ENCODE peak calls at places on chromosome 20, in five cellular contexts. One of them, this sample, is unnamed.

GRCh38 chr20:62822788-62823651 is 6.2 kb downstream of the COL9A3 start:
- DNase-seq in HCT116: peak; percentile 85
- DNase-seq in GM12878: no peak
- DNase-seq in K562: peak; percentile 95
- DNase-seq in HepG2: peak; percentile 98
- DNase-seq in this sample: peak; percentile 89

GRCh38 chr20:60899320-60899719 is 352.7 kb upstream of the CDH4 start:
- DNase-seq in HCT116: no peak
- DNase-seq in K562: no peak
- DNase-seq in GM12878: no peak
- DNase-seq in HepG2: no peak
- DNase-seq in this sample: no peak

GRCh38 chr20:31594558-31595379 is 10.3 kb upstream of the ID1 start:
- DNase-seq in GM12878: no peak
- DNase-seq in K562: no peak
- DNase-seq in HCT116: no peak
- DNase-seq in HepG2: peak; percentile 97
- DNase-seq in this sample: no peak

GRCh38 chr20:36563415-36563814 is 10.0 kb upstream of the TGIF2 start:
- DNase-seq in GM12878: no peak
- DNase-seq in HepG2: no peak
- DNase-seq in K562: no peak
- DNase-seq in HCT116: no peak
- DNase-seq in this sample: no peak

GRCh38 chr20:31841928-31842327 is 3.5 kb downstream of the FOXS1 start:
- DNase-seq in HepG2: peak; percentile 38
- DNase-seq in HCT116: no peak
- DNase-seq in K562: peak; percentile 37
- DNase-seq in GM12878: no peak
- DNase-seq in this sample: no peak

GRCh38 chr20:44324343-44324742 is 12.5 kb upstream of the R3HDML start:
- DNase-seq in GM12878: no peak
- DNase-seq in HCT116: no peak
- DNase-seq in HepG2: no peak
- DNase-seq in K562: no peak
- DNase-seq in this sample: no peak

GRCh38 chr20:641516-641913 is 11.5 kb downstream of the SRXN1 start:
- DNase-seq in GM12878: no peak
- DNase-seq in HepG2: peak; percentile 85
- DNase-seq in K562: peak; percentile 53
- DNase-seq in HCT116: no peak
- DNase-seq in this sample: peak; percentile 88

GRCh38 chr20:52779125-52779524 is 193.0 kb upstream of the TSHZ2 start:
- DNase-seq in HepG2: no peak
- DNase-seq in GM12878: no peak
- DNase-seq in K562: no peak
- DNase-seq in HCT116: no peak
- DNase-seq in this sample: no peak

GRCh38 chr20:49140834-49141233 is 47.3 kb downstream of the STAU1 start:
- DNase-seq in HepG2: no peak
- DNase-seq in K562: no peak
- DNase-seq in GM12878: no peak
- DNase-seq in HCT116: no peak
- DNase-seq in this sample: no peak

GRCh38 chr20:35344354-35344837 is 52.2 kb upstream of the FAM83C start:
- DNase-seq in K562: peak; percentile 93
- DNase-seq in HCT116: no peak
- DNase-seq in HepG2: peak; percentile 92
- DNase-seq in GM12878: no peak
- DNase-seq in this sample: peak; percentile 37

GRCh38 chr20:11687546-11688292 is 230.0 kb upstream of the BTBD3 start:
- DNase-seq in HCT116: no peak
- DNase-seq in GM12878: no peak
- DNase-seq in HepG2: peak; percentile 84
- DNase-seq in K562: no peak
- DNase-seq in this sample: no peak

GRCh38 chr20:61886721-61887658 is 178.7 kb downstream of the TAF4 start:
- DNase-seq in HCT116: peak; percentile 23
- DNase-seq in K562: peak; percentile 56
- DNase-seq in HepG2: peak; percentile 53
- DNase-seq in GM12878: no peak
- DNase-seq in this sample: peak; percentile 82

GRCh38 chr20:4065405-4065841 is 50.1 kb upstream of the RNF24 start:
- DNase-seq in HCT116: no peak
- DNase-seq in GM12878: no peak
- DNase-seq in K562: no peak
- DNase-seq in HepG2: no peak
- DNase-seq in this sample: no peak

GRCh38 chr20:12482661-12483060 is 526.1 kb upstream of the SPTLC3 start:
- DNase-seq in K562: no peak
- DNase-seq in HCT116: no peak
- DNase-seq in HepG2: no peak
- DNase-seq in GM12878: no peak
- DNase-seq in this sample: no peak

GRCh38 chr20:8996817-8997512 is 71.9 kb upstream of the PLCB4 start:
- DNase-seq in HCT116: no peak
- DNase-seq in GM12878: no peak
- DNase-seq in K562: no peak
- DNase-seq in HepG2: no peak
- DNase-seq in this sample: no peak

GRCh38 chr20:20956586-20956985 is 149.6 kb downstream of the LINC00237 start:
- DNase-seq in GM12878: no peak
- DNase-seq in HepG2: no peak
- DNase-seq in K562: no peak
- DNase-seq in HCT116: no peak
- DNase-seq in this sample: no peak

GRCh38 chr20:11271319-11271718 is 597.5 kb upstream of the JAG1 start:
- DNase-seq in GM12878: no peak
- DNase-seq in K562: no peak
- DNase-seq in HCT116: no peak
- DNase-seq in HepG2: peak; percentile 30
- DNase-seq in this sample: peak; percentile 11

GRCh38 chr20:53362736-53363135 is 230.9 kb downstream of the ZNF217 start:
- DNase-seq in K562: no peak
- DNase-seq in HCT116: no peak
- DNase-seq in HepG2: no peak
- DNase-seq in GM12878: no peak
- DNase-seq in this sample: no peak

DNA sequence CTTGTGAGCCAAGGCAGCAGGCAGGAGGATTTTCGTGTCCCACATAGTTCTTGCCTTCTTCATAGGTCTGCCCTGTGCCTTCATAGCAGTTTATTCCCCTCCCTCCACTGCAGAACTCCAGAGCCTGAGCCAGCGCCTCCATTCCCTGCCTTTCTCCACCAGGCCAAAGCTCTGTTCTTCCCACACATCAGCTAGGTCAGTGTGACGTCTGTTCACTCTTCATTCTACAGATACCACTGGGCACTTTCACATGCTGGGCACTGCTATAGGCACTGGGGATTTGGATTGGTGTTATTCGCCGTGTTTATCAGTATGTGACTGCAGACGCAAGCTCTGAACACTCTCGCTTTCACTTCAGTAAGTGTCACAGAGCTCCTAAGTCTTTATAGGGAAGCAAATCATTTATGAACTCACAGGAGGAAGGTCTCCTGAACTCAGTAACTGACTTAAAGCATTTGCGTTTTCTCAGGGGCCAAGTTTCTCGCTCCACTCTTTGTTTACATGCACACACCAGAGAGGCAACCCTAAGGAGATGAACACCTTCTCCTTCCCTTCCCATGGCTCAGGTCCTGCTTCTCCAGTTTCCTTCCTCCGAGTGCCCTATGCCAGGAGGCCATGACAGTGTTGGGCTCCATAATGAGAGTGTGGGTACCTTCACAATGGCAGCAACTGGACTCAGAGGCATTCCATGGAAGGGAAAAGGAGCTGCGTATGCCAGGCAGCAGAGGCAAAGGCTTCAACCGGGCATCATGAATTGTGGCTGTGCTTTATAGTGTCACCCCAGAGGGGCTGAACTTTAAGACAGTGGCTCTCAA is 6.3 kb upstream of the APMAP start:
- DNase-seq in HCT116: no peak
- DNase-seq in K562: no peak
- DNase-seq in HepG2: no peak
- DNase-seq in GM12878: no peak
- DNase-seq in this sample: no peak
- TF ChIP-seq ZBTB33 in HCT116: no peak
- TF ChIP-seq ZBTB33 in K562: no peak
- TF ChIP-seq ZBTB33 in HepG2: no peak
- TF ChIP-seq ZBTB33 in GM12878: no peak
- TF ChIP-seq ZBTB33 in this sample: no peak

DNA sequence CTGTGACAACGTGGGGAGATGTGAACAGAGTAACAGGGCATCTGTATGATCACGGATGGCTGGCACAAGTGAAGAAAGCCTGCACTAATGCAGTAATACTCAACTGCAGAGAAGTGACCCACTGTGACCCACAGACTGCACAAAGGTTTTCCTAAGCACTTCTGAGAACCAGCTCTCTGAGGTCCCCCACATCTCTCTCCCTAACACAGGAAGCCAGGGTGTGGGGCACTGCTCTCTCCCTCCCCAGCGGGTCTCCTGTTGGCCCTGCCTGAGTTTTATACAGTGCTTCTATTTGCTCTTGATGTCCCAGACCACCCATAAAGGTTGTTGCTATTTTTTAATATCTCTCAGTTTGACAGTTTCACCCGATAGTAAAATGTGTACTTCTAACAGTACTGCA is 11.3 kb downstream of the APMAP start:
- DNase-seq in HepG2: no peak
- DNase-seq in HCT116: no peak
- DNase-seq in GM12878: no peak
- DNase-seq in K562: no peak
- DNase-seq in this sample: no peak
- H3K27ac ChIP-seq in HepG2: no peak overlapping the region
- H3K27ac ChIP-seq in HCT116: no peak overlapping the region
- H3K27ac ChIP-seq in GM12878: no peak overlapping the region
- H3K27ac ChIP-seq in K562: no peak overlapping the region
- H3K27ac ChIP-seq in this sample: no peak overlapping the region

GRCh38 chr20:40502431-40502992 is 186.5 kb downstream of the MAFB start:
- DNase-seq in GM12878: no peak
- DNase-seq in HCT116: no peak
- DNase-seq in HepG2: no peak
- DNase-seq in K562: no peak
- DNase-seq in this sample: no peak

GRCh38 chr20:40508821-40509220 is 180.2 kb downstream of the MAFB start:
- DNase-seq in GM12878: no peak
- DNase-seq in K562: no peak
- DNase-seq in HCT116: no peak
- DNase-seq in HepG2: no peak
- DNase-seq in this sample: no peak

GRCh38 chr20:40510622-40511021 is 178.4 kb downstream of the MAFB start:
- DNase-seq in HCT116: no peak
- DNase-seq in GM12878: no peak
- DNase-seq in K562: no peak
- DNase-seq in HepG2: no peak
- DNase-seq in this sample: no peak

GRCh38 chr20:40511478-40511877 is 177.6 kb downstream of the MAFB start:
- DNase-seq in K562: no peak
- DNase-seq in GM12878: no peak
- DNase-seq in HCT116: no peak
- DNase-seq in HepG2: no peak
- DNase-seq in this sample: no peak

DNA sequence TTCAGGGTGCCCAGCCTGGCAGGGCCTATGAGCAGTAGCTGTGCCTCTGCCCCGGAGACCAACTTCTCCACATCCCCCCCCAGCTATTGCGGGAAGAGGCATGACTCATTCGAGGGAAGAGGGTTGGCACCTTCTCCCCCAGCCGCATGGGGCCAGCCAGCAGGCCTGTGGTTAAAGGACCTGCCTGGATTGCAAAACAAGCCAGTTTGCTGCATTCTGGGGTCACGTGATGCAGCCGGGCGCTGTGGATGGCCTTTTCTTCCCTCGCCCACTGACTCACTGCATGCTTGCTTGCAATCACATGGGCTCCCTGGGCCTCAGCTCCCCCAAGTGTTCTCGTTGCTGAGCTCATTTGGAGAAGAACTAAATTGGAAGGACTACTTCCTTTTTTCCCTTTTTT is 182.5 kb downstream of the MAFB start:
- DNase-seq in GM12878: no peak
- DNase-seq in K562: peak; percentile 35
- DNase-seq in HCT116: peak; percentile 78
- DNase-seq in HepG2: peak; percentile 37
- DNase-seq in this sample: no peak
- TF ChIP-seq ZBTB33 in GM12878: no peak
- TF ChIP-seq ZBTB33 in K562: no peak
- TF ChIP-seq ZBTB33 in HCT116: no peak
- TF ChIP-seq ZBTB33 in HepG2: no peak
- TF ChIP-seq ZBTB33 in this sample: peak; percentile 33

GRCh38 chr20:16025084-16025483 is 548.2 kb downstream of the KIF16B start:
- DNase-seq in K562: no peak
- DNase-seq in GM12878: no peak
- DNase-seq in HepG2: no peak
- DNase-seq in HCT116: no peak
- DNase-seq in this sample: no peak

GRCh38 chr20:16030253-16030652 is 543.0 kb downstream of the KIF16B start:
- DNase-seq in HepG2: no peak
- DNase-seq in GM12878: no peak
- DNase-seq in HCT116: no peak
- DNase-seq in K562: no peak
- DNase-seq in this sample: no peak

GRCh38 chr20:16027710-16028109 is 545.5 kb downstream of the KIF16B start:
- DNase-seq in K562: no peak
- DNase-seq in HCT116: no peak
- DNase-seq in GM12878: no peak
- DNase-seq in HepG2: no peak
- DNase-seq in this sample: no peak

DNA sequence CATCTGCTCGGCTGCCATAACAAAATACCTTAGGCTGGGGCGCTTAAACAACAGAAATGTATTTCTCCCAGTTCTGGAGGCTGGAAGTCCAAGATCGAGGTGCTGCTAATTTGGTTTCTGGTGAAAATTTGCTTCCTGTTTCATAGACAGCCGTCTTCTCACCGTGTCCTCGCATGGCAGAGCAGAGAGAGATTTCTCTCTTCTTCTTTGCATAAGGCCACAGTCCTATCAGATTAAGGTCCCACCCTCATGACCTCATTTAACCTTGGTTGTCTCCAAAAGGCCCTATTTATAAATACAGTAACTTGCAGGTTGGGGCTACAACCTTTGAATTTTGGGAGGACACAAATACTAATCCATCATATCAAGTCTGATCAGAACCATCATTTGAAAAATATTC is 544.3 kb downstream of the KIF16B start:
- DNase-seq in HepG2: no peak
- DNase-seq in K562: no peak
- DNase-seq in GM12878: peak; percentile 11
- DNase-seq in HCT116: no peak
- DNase-seq in this sample: no peak
- H3K27ac ChIP-seq in HepG2: no peak overlapping the region
- H3K27ac ChIP-seq in K562: no peak overlapping the region
- H3K27ac ChIP-seq in GM12878: no peak overlapping the region
- H3K27ac ChIP-seq in HCT116: no peak overlapping the region
- H3K27ac ChIP-seq in this sample: no peak overlapping the region

DNA sequence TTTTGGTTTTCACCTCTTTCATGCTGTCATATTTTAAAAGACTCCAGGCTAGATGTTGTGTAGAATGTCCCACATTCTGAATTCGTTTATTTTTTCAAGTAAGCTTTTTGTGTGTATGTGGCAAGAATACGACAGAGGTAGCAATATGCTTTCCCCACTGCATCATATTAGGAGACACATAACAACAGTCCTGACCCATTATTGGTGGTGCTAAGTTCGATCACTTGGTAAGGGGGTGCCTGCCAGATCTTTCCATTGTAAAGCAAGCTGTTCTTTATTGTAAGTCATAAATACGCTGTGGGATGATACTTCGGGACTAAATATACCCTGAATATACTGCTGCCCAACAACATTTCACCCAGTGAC is 587 bp upstream of the NCOA3 start:
- DNase-seq in HCT116: no peak
- DNase-seq in HepG2: no peak
- DNase-seq in GM12878: no peak
- DNase-seq in K562: peak; percentile 9
- DNase-seq in this sample: no peak
- TF ChIP-seq ZBTB33 in HCT116: no peak
- TF ChIP-seq ZBTB33 in HepG2: no peak
- TF ChIP-seq ZBTB33 in GM12878: no peak
- TF ChIP-seq ZBTB33 in K562: no peak
- TF ChIP-seq ZBTB33 in this sample: no peak

This sample was measured in SK-N-SH.